ENCODE peak calls at places on chromosomes 6 and 20, in six cellular contexts. O is T1000; E is AG20443; C is globus pallidus; H is left lung; I is activated naive CD4-positive, alpha-beta T cell treated with anti-CD3 and anti-CD28 coated beads, Interleukin-2, amount 10 ng/mL, durations not matched to agents 7 days and 5 days. T is an unnamed sample.

GRCh38 chr6:26312096-26312463 is 52.9 kb upstream of the BTN3A2 start:
- DNase-seq in O (no peak), C (peak), E (no peak), H (no peak), I (no peak), T (no peak)

GRCh38 chr20:15597306-15597705 is 975.9 kb downstream of the KIF16B start:
- DNase-seq in H (no peak), C (no peak), O (no peak), I (no peak), E (no peak), T (no peak)

GRCh38 chr6:148779142-148779562 is 32.3 kb downstream of the UST start:
- DNase-seq in C (no peak), H (no peak), E (peak), O (no peak), I (no peak), T (no peak)

GRCh38 chr6:149754573-149754972 is 5.0 kb downstream of the PCMT1 start:
- DNase-seq in C (peak), H (no peak), E (no peak), I (no peak), O (no peak), T (no peak)

GRCh38 chr6:152399409-152399808 is 237.8 kb downstream of the SYNE1 start:
- DNase-seq in E (peak), C (no peak), H (peak), I (no peak), O (no peak), T (no peak)

GRCh38 chr6:79557683-79558082 is 20.5 kb upstream of the LCA5 start:
- DNase-seq in I (no peak), O (no peak), E (no peak), C (no peak), H (no peak), T (no peak)

GRCh38 chr6:39085129-39085528 is 29.9 kb downstream of the SAYSD1 start:
- DNase-seq in H (no peak), O (no peak), C (no peak), E (no peak), I (no peak), T (no peak)

GRCh38 chr6:159577564-159577963 is 115.5 kb downstream of the SOD2 start:
- DNase-seq in O (peak), E (no peak), H (no peak), C (no peak), I (no peak), T (no peak)

GRCh38 chr20:31595654-31596411 is 9.3 kb upstream of the ID1 start:
- DNase-seq in H (peak), E (peak), O (peak), C (no peak), I (no peak), T (peak)

T was measured in substantia nigra.